ENCODE peak calls at places on chromosome 7, in eight cellular contexts. R, M, L, K, N, E, A and B are unnamed samples.

GRCh38 chr7:68279827-68280400 is 1283.3 kb downstream of the TYW1 start:
- DNase-seq in R (no peak), M (no peak), L (no peak), K (no peak), N (no peak), E (no peak), A (no peak), B (no peak)

GRCh38 chr7:23254051-23254681 is 7.6 kb downstream of the GPNMB start:
- DNase-seq in R (no peak), M (no peak), L (no peak), K (no peak), N (no peak), E (no peak), A (no peak), B (no peak)

GRCh38 chr7:28980504-28981281 is 22.6 kb upstream of the TRIL start:
- DNase-seq in R (no peak), M (no peak), L (no peak), K (peak; percentile 48), N (no peak), E (peak; percentile 30), A (no peak), B (no peak)

GRCh38 chr7:55187701-55188491 is 169.1 kb downstream of the EGFR start:
- DNase-seq in R (no peak), M (no peak), L (no peak), K (no peak), N (no peak), E (no peak), A (no peak), B (no peak)

GRCh38 chr7:91082038-91082437 is 182.2 kb upstream of the FZD1 start:
- DNase-seq in R (no peak), M (no peak), L (no peak), K (no peak), N (no peak), E (peak; percentile 2), A (no peak), B (no peak)

GRCh38 chr7:3194501-3195141 is 106.4 kb upstream of the SDK1 start:
- DNase-seq in R (no peak), M (peak; percentile 53), L (no peak), K (peak; percentile 2), N (peak; percentile 77), E (peak; percentile 57), A (peak; percentile 37), B (no peak)

GRCh38 chr7:151759591-151760042 is 117.3 kb downstream of the PRKAG2 start:
- DNase-seq in R (peak; percentile 86), M (peak; percentile 63), L (peak; percentile 65), K (peak; percentile 80), N (peak; percentile 88), E (peak; percentile 61), A (peak; percentile 58), B (peak; percentile 73)

GRCh38 chr7:69652947-69653701 is 54.8 kb downstream of the AUTS2 start:
- DNase-seq in R (no peak), M (no peak), L (no peak), K (no peak), N (no peak), E (no peak), A (no peak), B (no peak)

GRCh38 chr7:151181011-151181431 is 6.0 kb downstream of the ASB10 start:
- DNase-seq in R (no peak), M (no peak), L (no peak), K (no peak), N (no peak), E (no peak), A (no peak), B (no peak)

GRCh38 chr7:37424995-37425394 is 23.7 kb downstream of the ELMO1 start:
- DNase-seq in R (no peak), M (no peak), L (no peak), K (no peak), N (no peak), E (no peak), A (no peak), B (no peak)

GRCh38 chr7:91357929-91358328 is 93.7 kb downstream of the FZD1 start:
- DNase-seq in R (no peak), M (no peak), L (no peak), K (no peak), N (no peak), E (peak; percentile 4), A (no peak), B (no peak)

GRCh38 chr7:34219153-34219552 is 313.8 kb downstream of the BMPER start:
- DNase-seq in R (no peak), M (no peak), L (no peak), K (no peak), N (peak; percentile 51), E (no peak), A (no peak), B (no peak)

GRCh38 chr7:1071731-1072254 is 16.1 kb upstream of the GPER1 start:
- DNase-seq in R (no peak), M (no peak), L (no peak), K (no peak), N (no peak), E (no peak), A (no peak), B (no peak)

GRCh38 chr7:32670105-32670504 is 174.8 kb downstream of the AVL9 start:
- DNase-seq in R (no peak), M (no peak), L (peak; percentile 31), K (peak; percentile 53), N (peak; percentile 7), E (peak; percentile 70), A (no peak), B (no peak)

GRCh38 chr7:126589068-126589684 is 663.6 kb downstream of the GRM8 start:
- DNase-seq in R (no peak), M (no peak), L (no peak), K (peak; percentile 98), N (no peak), E (peak; percentile 90), A (no peak), B (no peak)

GRCh38 chr7:69002416-69002815 is 595.9 kb upstream of the AUTS2 start:
- DNase-seq in R (no peak), M (no peak), L (no peak), K (no peak), N (no peak), E (peak; percentile 47), A (no peak), B (no peak)

GRCh38 chr7:116399808-116400207 is 99.7 kb upstream of the CAV2 start:
- DNase-seq in R (no peak), M (no peak), L (no peak), K (peak; percentile 68), N (no peak), E (peak; percentile 78), A (no peak), B (no peak)

GRCh38 chr7:155263522-155264197 is 34.0 kb upstream of the INSIG1 start:
- DNase-seq in R (no peak), M (no peak), L (no peak), K (no peak), N (no peak), E (no peak), A (no peak), B (peak; percentile 18)

GRCh38 chr7:78279035-78279434 is 480.5 kb downstream of the PHTF2 start:
- DNase-seq in R (no peak), M (no peak), L (no peak), K (peak; percentile 87), N (no peak), E (peak; percentile 97), A (no peak), B (no peak)

GRCh38 chr7:126574838-126575250 is 677.9 kb downstream of the GRM8 start:
- DNase-seq in R (no peak), M (no peak), L (no peak), K (peak; percentile 94), N (no peak), E (peak; percentile 93), A (no peak), B (no peak)

GRCh38 chr7:138097064-138097741 is 20.9 kb downstream of the AKR1D1 start:
- DNase-seq in R (peak; percentile 53), M (peak; percentile 24), L (peak; percentile 63), K (peak; percentile 51), N (peak; percentile 30), E (peak; percentile 36), A (no peak), B (peak; percentile 4)

GRCh38 chr7:156028521-156028920 is 216.3 kb upstream of the SHH start:
- DNase-seq in R (no peak), M (no peak), L (no peak), K (no peak), N (no peak), E (no peak), A (no peak), B (no peak)

GRCh38 chr7:100061518-100062193 is 12.1 kb downstream of the ZSCAN21 start:
- DNase-seq in R (no peak), M (no peak), L (no peak), K (no peak), N (no peak), E (no peak), A (no peak), B (no peak)
- TF ChIP-seq CTCF in R (no peak), M (no peak), L (no peak), K (no peak), N (no peak), E (no peak), A (no peak), B (no peak)

DNA sequence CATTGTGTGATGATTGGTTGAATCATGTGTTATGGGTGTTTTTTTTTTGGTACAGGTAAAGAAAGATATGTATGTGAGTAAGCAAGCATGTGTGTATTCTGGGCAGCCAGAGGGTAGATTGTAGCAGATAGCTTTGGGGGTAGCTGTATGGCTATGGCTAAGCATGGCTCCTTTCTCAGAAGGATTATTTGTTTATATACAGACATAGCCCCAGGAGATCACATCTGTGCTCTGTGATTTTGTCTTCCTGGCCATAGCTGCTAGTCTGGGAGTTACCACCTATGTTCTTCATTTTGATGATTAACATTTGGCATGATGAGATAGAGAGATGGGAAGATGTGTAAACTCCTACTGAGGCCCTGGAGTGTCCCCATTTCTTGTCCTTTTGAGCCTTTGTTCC is 23.2 kb upstream of the ICA1 start:
- DNase-seq in R (no peak), M (no peak), L (no peak), K (no peak), N (no peak), E (peak; percentile 31), A (no peak), B (no peak)
- TF ChIP-seq CTCF in R (no peak), M (no peak), L (no peak), K (no peak), N (no peak), E (no peak), A (no peak), B (no peak)

GRCh38 chr7:24381919-24382505 is 98.0 kb downstream of the NPY start:
- DNase-seq in R (peak; percentile 46), M (no peak), L (no peak), K (peak; percentile 45), N (peak; percentile 35), E (peak; percentile 43), A (no peak), B (no peak)
- TF ChIP-seq CTCF in R (peak; percentile 47), M (peak; percentile 68), L (peak; percentile 18), K (peak; percentile 60), N (peak; percentile 67), E (peak; percentile 63), A (peak; percentile 65), B (peak; percentile 46)

DNA sequence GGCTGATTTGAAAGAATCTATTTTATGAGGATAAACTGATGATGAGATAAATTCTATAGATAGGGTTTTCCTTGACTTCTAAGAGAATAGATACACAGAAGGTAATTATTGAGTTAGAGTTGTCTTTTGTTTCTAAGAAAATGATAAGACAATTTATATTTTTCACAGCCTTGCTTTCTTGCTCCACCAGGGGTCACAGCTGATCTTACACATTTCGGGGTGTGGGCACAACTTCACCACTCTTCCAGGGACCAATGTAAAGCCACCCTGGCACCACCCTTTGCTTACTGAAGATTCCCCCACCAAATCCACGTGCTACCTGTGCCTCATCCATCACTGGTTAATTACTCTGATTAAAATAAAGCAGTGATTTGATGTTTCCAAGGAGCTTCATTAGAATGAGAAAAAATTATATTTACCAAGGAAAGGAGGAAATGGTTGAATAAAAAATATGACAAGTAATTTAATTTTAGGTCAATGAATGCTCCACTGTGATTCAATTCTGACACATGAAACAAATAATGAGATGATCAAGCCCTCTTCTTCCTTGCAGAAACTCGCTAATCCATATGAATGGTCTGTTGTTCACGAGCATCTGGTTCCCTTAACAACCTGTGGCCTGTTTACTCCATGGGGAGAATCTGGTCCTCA is 177.3 kb upstream of the TNS3 start:
- DNase-seq in R (no peak), M (no peak), L (no peak), K (no peak), N (no peak), E (no peak), A (no peak), B (no peak)
- TF ChIP-seq CTCF in R (peak; percentile 24), M (peak; percentile 23), L (no peak), K (peak; percentile 18), N (no peak), E (no peak), A (peak; percentile 12), B (peak; percentile 9)